ENCODE peak calls at places on chromosomes 7 and 10, in five cellular contexts. S is mesenchymal stem cell, T is trophoblast cell, C is H1, L is H9. M is an unnamed sample.

GRCh38 chr7:4205828-4206227 is 476.3 kb upstream of the FOXK1 start:
- DNase-seq in S (no peak), T (no peak), C (no peak), L (no peak), M (no peak)

GRCh38 chr7:130854481-130854880 is 120.5 kb upstream of the KLF14 start:
- DNase-seq in S (no peak), T (peak; percentile 43), C (no peak), L (no peak), M (no peak)

GRCh38 chr7:2517004-2517403 is 2.6 kb upstream of the LFNG start:
- DNase-seq in S (peak; percentile 87), T (no peak), C (no peak), L (no peak), M (no peak)

GRCh38 chr10:6615971-6616370 is 35.9 kb upstream of the PRKCQ start:
- DNase-seq in S (no peak), T (no peak), C (no peak), L (no peak), M (no peak)

GRCh38 chr7:140726304-140726703 is 29.8 kb downstream of the NDUFB2 start:
- DNase-seq in S (peak; percentile 18), T (no peak), C (no peak), L (no peak), M (no peak)

GRCh38 chr10:124588736-124589451 is 127.3 kb downstream of the LHPP start:
- DNase-seq in S (peak; percentile 74), T (no peak), C (no peak), L (no peak), M (no peak)

GRCh38 chr7:104956753-104957450 is 57.1 kb upstream of the KMT2E start:
- DNase-seq in S (peak; percentile 99), T (no peak), C (no peak), L (no peak), M (no peak)

GRCh38 chr7:134813668-134814067 is 34.2 kb downstream of the CALD1 start:
- DNase-seq in S (peak; percentile 97), T (no peak), C (no peak), L (no peak), M (no peak)

GRCh38 chr10:23186178-23186577 is 5.9 kb upstream of the PTF1A start:
- DNase-seq in S (no peak), T (no peak), C (no peak), L (no peak), M (no peak)

GRCh38 chr7:81430761-81431160 is 339.1 kb downstream of the HGF start:
- DNase-seq in S (no peak), T (no peak), C (no peak), L (no peak), M (no peak)

GRCh38 chr10:89966211-89966610 is 264.8 kb downstream of the KIF20B start:
- DNase-seq in S (no peak), T (no peak), C (no peak), L (no peak), M (peak; percentile 56)

GRCh38 chr7:21066221-21066620 is 279.5 kb upstream of the SP8 start:
- DNase-seq in S (no peak), T (no peak), C (no peak), L (no peak), M (no peak)

GRCh38 chr7:99943641-99944507 is 14.5 kb upstream of the GJC3 start:
- DNase-seq in S (no peak), T (no peak), C (peak; percentile 62), L (peak; percentile 98), M (no peak)

GRCh38 chr10:96556003-96556402 is 30.8 kb downstream of the TM9SF3 start:
- DNase-seq in S (no peak), T (no peak), C (no peak), L (no peak), M (no peak)

GRCh38 chr10:65571011-65571570 is 1354.7 kb upstream of the LRRTM3 start:
- DNase-seq in S (peak; percentile 9), T (no peak), C (no peak), L (peak; percentile 34), M (no peak)

GRCh38 chr7:136533732-136534131 is 334.7 kb upstream of the CHRM2 start:
- DNase-seq in S (no peak), T (no peak), C (no peak), L (no peak), M (no peak)

GRCh38 chr7:79453558-79454324 is at the start of gene MAGI2:
- DNase-seq in S (peak; percentile 93), T (no peak), C (peak; percentile 77), L (peak; percentile 66), M (peak; percentile 43)

GRCh38 chr7:148883233-148884048 is 650 bp downstream of the EZH2 start:
- DNase-seq in S (peak; percentile 40), T (no peak), C (peak; percentile 71), L (no peak), M (peak; percentile 44)

GRCh38 chr7:46671108-46671769 is 750.2 kb upstream of the IGFBP3 start:
- DNase-seq in S (no peak), T (no peak), C (no peak), L (no peak), M (no peak)

GRCh38 chr7:129359641-129360040 is 74.6 kb upstream of the STRIP2 start:
- DNase-seq in S (peak; percentile 7), T (no peak), C (no peak), L (no peak), M (no peak)

GRCh38 chr7:55971045-55971444 is 6.7 kb downstream of the NIPSNAP2 start:
- DNase-seq in S (no peak), T (no peak), C (no peak), L (no peak), M (no peak)

GRCh38 chr7:34655384-34655783 is 2.6 kb upstream of the NPSR1 start:
- DNase-seq in S (no peak), T (no peak), C (no peak), L (no peak), M (no peak)

GRCh38 chr10:118471863-118472262 is 123.6 kb downstream of the PRLHR start:
- DNase-seq in S (no peak), T (no peak), C (no peak), L (no peak), M (no peak)

GRCh38 chr10:118595598-118596425 is at the start of gene PRLHR:
- DNase-seq in S (peak; percentile 35), T (no peak), C (peak; percentile 90), L (peak; percentile 79), M (peak; percentile 74)

GRCh38 chr10:102157224-102157623 is 5.0 kb downstream of the NOLC1 start:
- DNase-seq in S (no peak), T (no peak), C (no peak), L (no peak), M (no peak)

GRCh38 chr10:42783181-42783549 is 570 bp downstream of the BMS1 start:
- DNase-seq in S (peak; percentile 74), T (peak; percentile 27), C (no peak), L (no peak), M (no peak)

GRCh38 chr7:111730476-111731300 is 168.4 kb upstream of the IMMP2L start:
- DNase-seq in S (peak; percentile 11), T (no peak), C (no peak), L (no peak), M (peak; percentile 33)

GRCh38 chr10:5091196-5091595 is 3.0 kb upstream of the AKR1C3 start:
- DNase-seq in S (no peak), T (no peak), C (no peak), L (no peak), M (no peak)

GRCh38 chr10:5090551-5090950 is 3.7 kb upstream of the AKR1C3 start:
- DNase-seq in S (peak; percentile 9), T (no peak), C (no peak), L (no peak), M (no peak)

GRCh38 chr10:5094265-5095205 is at the start of gene AKR1C3:
- DNase-seq in S (peak; percentile 77), T (no peak), C (peak; percentile 48), L (peak; percentile 60), M (no peak)

GRCh38 chr10:5092848-5093790 is 1.1 kb upstream of the AKR1C3 start:
- DNase-seq in S (no peak), T (no peak), C (no peak), L (no peak), M (no peak)

GRCh38 chr10:5092375-5092774 is 1.8 kb upstream of the AKR1C3 start:
- DNase-seq in S (no peak), T (no peak), C (no peak), L (no peak), M (no peak)
- H2BK12ac ChIP-seq in S (no peak overlapping the region), T (no peak overlapping the region), C (no peak overlapping the region), L (no peak overlapping the region), M (no peak overlapping the region)

DNA sequence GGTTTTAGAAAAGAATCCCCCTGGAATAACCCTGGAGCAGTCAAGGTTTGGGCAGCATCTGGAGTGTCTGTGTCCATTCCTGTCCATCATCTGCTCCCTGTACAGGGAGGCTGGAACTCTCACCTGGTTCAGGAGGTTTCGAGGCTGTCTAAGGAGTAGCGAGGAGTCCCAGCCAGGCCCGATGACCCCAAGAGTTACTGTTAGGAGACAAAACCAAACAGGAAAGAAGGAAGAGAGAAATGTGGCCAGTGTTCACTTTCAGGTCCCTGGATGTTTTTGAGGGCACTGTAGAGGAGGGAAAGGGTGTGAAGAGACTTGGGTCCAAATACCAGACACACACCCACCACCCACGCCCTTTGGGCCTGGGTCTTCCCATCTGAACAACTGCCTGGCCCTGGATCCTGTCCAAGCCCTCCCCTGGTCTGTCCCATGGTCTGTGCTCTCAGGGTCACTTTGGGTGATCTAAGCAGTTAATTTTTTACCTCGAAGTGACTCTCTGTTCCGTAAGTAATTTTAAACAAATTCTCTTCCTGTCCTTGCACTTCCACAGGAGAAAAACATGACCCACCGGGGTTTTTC is 117.1 kb downstream of the ZMIZ1 start:
- DNase-seq in S (no peak), T (no peak), C (no peak), L (no peak), M (no peak)
- H3K9ac ChIP-seq in S (no peak overlapping the region), T (no peak overlapping the region), C (no peak overlapping the region), L (no peak overlapping the region), M (no peak overlapping the region)

GRCh38 chr7:44375926-44376342 is 50.5 kb upstream of the CAMK2B start:
- DNase-seq in S (no peak), T (no peak), C (no peak), L (peak; percentile 18), M (no peak)

GRCh38 chr7:44374007-44374763 is 48.8 kb upstream of the CAMK2B start:
- DNase-seq in S (no peak), T (no peak), C (no peak), L (peak; percentile 22), M (no peak)

GRCh38 chr7:44375236-44375699 is 49.9 kb upstream of the CAMK2B start:
- DNase-seq in S (no peak), T (no peak), C (peak; percentile 82), L (peak; percentile 70), M (no peak)

GRCh38 chr7:44372560-44373417 is 47.4 kb upstream of the CAMK2B start:
- DNase-seq in S (no peak), T (no peak), C (no peak), L (no peak), M (no peak)

DNA sequence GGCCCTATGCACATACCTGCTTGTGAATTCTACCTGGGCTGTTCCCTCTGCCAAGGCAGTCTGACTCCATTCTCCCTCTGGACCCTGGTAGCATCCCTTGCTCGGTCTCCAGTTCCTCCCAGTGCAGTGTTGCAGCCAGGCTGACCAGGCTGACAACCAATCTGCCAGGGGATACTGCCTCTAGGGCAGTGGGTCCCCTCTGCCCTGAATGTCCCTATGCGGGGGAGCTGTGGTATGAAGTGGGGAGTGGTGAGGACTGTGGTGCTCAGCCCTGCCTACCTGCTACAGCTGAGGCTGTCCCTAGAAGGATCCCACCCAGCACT is 48.0 kb upstream of the CAMK2B start:
- DNase-seq in S (no peak), T (no peak), C (no peak), L (peak; percentile 22), M (no peak)
- H2BK12ac ChIP-seq in S (no peak overlapping the region), T (no peak overlapping the region), C (no peak overlapping the region), L (no peak overlapping the region), M (no peak overlapping the region)

GRCh38 chr10:3538850-3539531 is 246.0 kb downstream of the KLF6 start:
- DNase-seq in S (peak; percentile 95), T (peak; percentile 99), C (no peak), L (no peak), M (peak; percentile 14)
- H3K9ac ChIP-seq in S (peak overlapping the region; percentile 36), T (no peak overlapping the region), C (no peak overlapping the region), L (no peak overlapping the region), M (no peak overlapping the region)

GRCh38 chr7:72235351-72235750 is 176.8 kb downstream of the CALN1 start:
- DNase-seq in S (no peak), T (no peak), C (no peak), L (no peak), M (no peak)
- H2BK12ac ChIP-seq in S (no peak overlapping the region), T (no peak overlapping the region), C (no peak overlapping the region), L (no peak overlapping the region), M (no peak overlapping the region)